ENCODE peak calls at places on chromosome 11, in five cellular contexts. L is uterus; W is stimulated activated CD4-positive, alpha-beta T cell treated with anti-CD3 and anti-CD28 coated beads, Interleukin-15, amount 100 ng/mL, for 1 hour; I is T follicular helper cell; E is naive thymus-derived CD4-positive, alpha-beta T cell. O is an unnamed sample.

GRCh38 chr11:4539603-4540219 is 5.3 kb upstream of the OR52M1 start:
- DNase-seq in I (peak; percentile 20), W (no peak), E (peak; percentile 31), L (no peak), O (peak; percentile 68)

GRCh38 chr11:63961608-63962412 is 12.6 kb upstream of the COX8A start:
- DNase-seq in W (no peak), L (no peak), E (no peak), I (no peak), O (no peak)

GRCh38 chr11:130146797-130147196 is 12.8 kb upstream of the ST14 start:
- DNase-seq in I (no peak), L (no peak), E (no peak), W (no peak), O (no peak)

GRCh38 chr11:62466444-62466843 is 47.6 kb downstream of the SCGB1A1 start:
- DNase-seq in L (no peak), I (no peak), W (no peak), E (no peak), O (no peak)

GRCh38 chr11:126336646-126337045 is 18.8 kb upstream of the ST3GAL4 start:
- DNase-seq in L (no peak), W (no peak), I (no peak), E (no peak), O (no peak)

GRCh38 chr11:123425367-123425766 is 4.7 kb upstream of the GRAMD1B start:
- DNase-seq in L (no peak), E (no peak), W (no peak), I (no peak), O (no peak)

GRCh38 chr11:119167933-119168332 is 592 bp upstream of the NLRX1 start:
- DNase-seq in I (no peak), E (no peak), L (no peak), W (no peak), O (no peak)

GRCh38 chr11:69187540-69188065 is 31.9 kb downstream of the SMIM38 start:
- DNase-seq in I (no peak), L (no peak), W (no peak), E (no peak), O (no peak)

GRCh38 chr11:76443254-76443935 is 1.4 kb upstream of the EMSY start:
- DNase-seq in I (no peak), W (no peak), E (no peak), L (no peak), O (no peak)

GRCh38 chr11:10108901-10109665 is 184.9 kb downstream of the SBF2 start:
- DNase-seq in W (no peak), I (no peak), L (peak; percentile 28), E (no peak), O (no peak)

GRCh38 chr11:33475999-33476398 is 218.8 kb downstream of the HIPK3 start:
- DNase-seq in E (no peak), I (no peak), W (no peak), L (no peak), O (peak; percentile 44)

GRCh38 chr11:69155302-69156198 is at the start of gene SMIM38:
- DNase-seq in I (no peak), L (no peak), W (no peak), E (no peak), O (no peak)

GRCh38 chr11:39365809-39366436 is 2093.5 kb downstream of the LRRC4C start:
- DNase-seq in E (no peak), I (no peak), L (no peak), W (no peak), O (no peak)

GRCh38 chr11:31477528-31478255 is 31.7 kb downstream of the IMMP1L start:
- DNase-seq in I (no peak), L (no peak), W (no peak), E (no peak), O (no peak)

GRCh38 chr11:133828861-133829260 is 16.5 kb downstream of the SPATA19 start:
- DNase-seq in W (no peak), L (no peak), I (no peak), E (no peak), O (no peak)

GRCh38 chr11:8775341-8776133 is 92.9 kb downstream of the RPL27A start:
- DNase-seq in W (no peak), I (no peak), E (no peak), L (no peak), O (no peak)

GRCh38 chr11:81987829-81988472 is 745.7 kb downstream of the FAM181B start:
- DNase-seq in E (no peak), L (peak; percentile 35), I (no peak), W (no peak), O (no peak)

GRCh38 chr11:127825185-127825584 is 762.2 kb downstream of the ETS1 start:
- DNase-seq in E (no peak), I (no peak), L (no peak), W (no peak), O (no peak)

GRCh38 chr11:125261471-125262087 is 97.0 kb downstream of the PKNOX2 start:
- DNase-seq in L (no peak), W (no peak), E (no peak), I (no peak), O (no peak)

GRCh38 chr11:31882951-31883392 is 71.8 kb upstream of the PAX6 start:
- DNase-seq in I (no peak), L (no peak), W (no peak), E (no peak), O (peak; percentile 55)

GRCh38 chr11:99952816-99953215 is 734.3 kb upstream of the ARHGAP42 start:
- DNase-seq in L (no peak), W (no peak), E (no peak), I (no peak), O (no peak)

GRCh38 chr11:35515224-35515623 is 10.2 kb downstream of the PAMR1 start:
- DNase-seq in L (no peak), W (no peak), I (no peak), E (no peak), O (no peak)

GRCh38 chr11:96524475-96524874 is 134.7 kb downstream of the JRKL start:
- DNase-seq in W (no peak), E (no peak), L (no peak), I (no peak), O (no peak)

GRCh38 chr11:126426820-126427749 is 71.6 kb downstream of the ST3GAL4 start:
- DNase-seq in L (no peak), W (no peak), E (no peak), I (no peak), O (no peak)

GRCh38 chr11:69744435-69744834 is 30.7 kb downstream of the FGF4 start:
- DNase-seq in E (no peak), I (no peak), L (no peak), W (no peak), O (no peak)

GRCh38 chr11:35649984-35650383 is 12.6 kb upstream of the TRIM44 start:
- DNase-seq in L (no peak), E (no peak), W (no peak), I (no peak), O (no peak)